ENCODE peak calls at places on chromosomes 1 and 21, in six cellular contexts. T is cardiac fibroblast; R is stimulated activated CD4-positive, alpha-beta T cell treated with anti-CD3 and anti-CD28 coated beads, Interleukin-4, amount 100 ng/mL, for 24 hours; B is RWPE1; N is NCI-H1048; X is HS-27A. E is an unnamed sample.

GRCh38 chr1:171715813-171716251 is 26.0 kb downstream of the VAMP4 start:
- DNase-seq in N (no peak), X (no peak), R (no peak), T (peak; percentile 47), B (no peak), E (no peak)

GRCh38 chr1:7885513-7886298 is 32.8 kb upstream of the UTS2 start:
- DNase-seq in R (peak; percentile 25), B (peak; percentile 92), T (no peak), X (no peak), N (peak; percentile 9), E (peak; percentile 35)

GRCh38 chr1:154736840-154737239 is 128.9 kb upstream of the ADAR start:
- DNase-seq in R (peak; percentile 73), T (peak; percentile 77), N (no peak), B (peak; percentile 37), X (no peak), E (no peak)

GRCh38 chr1:75632350-75632949 is 21.5 kb upstream of the SLC44A5 start:
- DNase-seq in R (no peak), X (peak; percentile 4), T (peak; percentile 58), B (peak; percentile 30), N (no peak), E (no peak)

GRCh38 chr1:85078903-85079302 is 30.6 kb upstream of the MCOLN3 start:
- DNase-seq in T (peak; percentile 49), B (peak; percentile 7), X (no peak), R (no peak), N (no peak), E (no peak)

GRCh38 chr1:201914456-201915235 is 25.9 kb downstream of the SHISA4 start:
- DNase-seq in N (no peak), B (no peak), T (peak; percentile 51), X (no peak), R (no peak), E (no peak)

GRCh38 chr21:45326169-45326833 is 38.6 kb upstream of the POFUT2 start:
- DNase-seq in B (no peak), N (no peak), X (no peak), R (no peak), T (peak; percentile 63), E (no peak)

GRCh38 chr1:66537718-66538117 is 3.8 kb downstream of the SGIP1 start:
- DNase-seq in X (no peak), T (no peak), B (no peak), N (no peak), R (no peak), E (no peak)

GRCh38 chr1:17581389-17582123 is 42.1 kb downstream of the ARHGEF10L start:
- DNase-seq in T (no peak), X (no peak), B (no peak), R (no peak), N (no peak), E (peak; percentile 40)

GRCh38 chr1:24724345-24725208 is 20.7 kb upstream of the CLIC4 start:
- DNase-seq in N (no peak), R (no peak), T (peak; percentile 82), B (no peak), X (peak; percentile 96), E (no peak)

GRCh38 chr1:94713472-94714141 is 106.5 kb upstream of the SLC44A3 start:
- DNase-seq in R (no peak), N (no peak), T (peak; percentile 88), B (peak; percentile 94), X (peak; percentile 95), E (no peak)

GRCh38 chr1:117699953-117700352 is 94.1 kb downstream of the TENT5C start:
- DNase-seq in T (peak; percentile 24), R (no peak), N (no peak), B (no peak), X (no peak), E (peak; percentile 1)

GRCh38 chr21:39799178-39799577 is 54.2 kb downstream of the IGSF5 start:
- DNase-seq in T (no peak), X (no peak), N (no peak), B (no peak), R (no peak), E (no peak)

GRCh38 chr1:72056516-72056915 is 225.8 kb downstream of the NEGR1 start:
- DNase-seq in B (no peak), X (no peak), N (no peak), T (no peak), R (no peak), E (no peak)

GRCh38 chr1:29461115-29461739 is 224.9 kb downstream of the PTPRU start:
- DNase-seq in X (no peak), R (no peak), B (no peak), N (no peak), T (no peak), E (no peak)

GRCh38 chr1:180247580-180247979 is 17.5 kb downstream of the LHX4 start:
- DNase-seq in R (no peak), X (no peak), N (no peak), B (no peak), T (no peak), E (no peak)

GRCh38 chr1:156870734-156871133 is 10.1 kb downstream of the NTRK1 start:
- DNase-seq in T (peak; percentile 59), N (no peak), R (no peak), B (peak; percentile 84), X (peak; percentile 54), E (no peak)

GRCh38 chr1:67735220-67735619 is 50.2 kb downstream of the GADD45A start:
- DNase-seq in N (no peak), B (no peak), X (no peak), R (no peak), T (peak; percentile 55), E (no peak)

GRCh38 chr1:20932437-20932977 is 145.4 kb upstream of the HP1BP3 start:
- DNase-seq in R (peak; percentile 42), T (no peak), N (no peak), B (no peak), X (no peak), E (no peak)

GRCh38 chr21:34351786-34352241 is 12.0 kb upstream of the KCNE2 start:
- DNase-seq in X (no peak), T (peak; percentile 35), R (peak; percentile 8), N (no peak), B (no peak), E (peak; percentile 51)

GRCh38 chr1:154739654-154740053 is 130.4 kb downstream of the KCNN3 start:
- DNase-seq in N (no peak), X (no peak), T (no peak), R (no peak), B (no peak), E (no peak)

GRCh38 chr1:89739013-89739843 is 81.6 kb upstream of the LRRC8D start:
- DNase-seq in N (no peak), T (peak; percentile 32), B (peak; percentile 33), X (no peak), R (peak; percentile 62), E (no peak)

GRCh38 chr1:167476061-167476460 is 42.3 kb downstream of the CD247 start:
- DNase-seq in N (no peak), R (no peak), X (no peak), B (no peak), T (no peak), E (no peak)

GRCh38 chr1:18637962-18638817 is 7.5 kb downstream of the PAX7 start:
- DNase-seq in X (no peak), B (no peak), T (no peak), R (no peak), N (no peak), E (no peak)

E was measured in activated CD8-positive, alpha-beta T cell treated with anti-CD3 and anti-CD28 coated beads, Interleukin-2, amount 10 ng/mL, durations not matched to agents 7 days and 5 days.